ENCODE peak calls at places on chromosomes 3 and 15, in six cellular contexts. P is neural progenitor cell, N is neural crest cell, L is thoracic aorta, C is GM06990, U is PC-3. H is an unnamed sample.

GRCh38 chr3:148551767-148552260 is 145.9 kb upstream of the AGTR1 start:
- DNase-seq in P (no peak), N (no peak), L (no peak), C (no peak), U (no peak), H (no peak)

GRCh38 chr15:32767236-32767635 is 49.4 kb downstream of the GREM1 start:
- DNase-seq in P (no peak), N (no peak), L (no peak), C (no peak), U (no peak), H (no peak)

GRCh38 chr3:54358327-54358726 is 236.0 kb downstream of the CACNA2D3 start:
- DNase-seq in P (no peak), N (no peak), L (no peak), C (no peak), U (no peak), H (no peak)

GRCh38 chr15:39181901-39182300 is 399.0 kb upstream of the THBS1 start:
- DNase-seq in P (no peak), N (no peak), L (no peak), C (no peak), U (peak; percentile 57), H (no peak)

GRCh38 chr3:45041666-45042065 is 15.6 kb downstream of the CLEC3B start:
- DNase-seq in P (no peak), N (no peak), L (no peak), C (no peak), U (no peak), H (no peak)

GRCh38 chr3:83426311-83426710 is 1532.5 kb upstream of the CADM2 start:
- DNase-seq in P (no peak), N (no peak), L (no peak), C (no peak), U (peak; percentile 33), H (no peak)

GRCh38 chr15:28881170-28881569 is 4.6 kb upstream of the APBA2 start:
- DNase-seq in P (no peak), N (no peak), L (no peak), C (no peak), U (peak; percentile 26), H (no peak)

GRCh38 chr3:38039101-38039898 is at the start of gene DLEC1:
- DNase-seq in P (peak; percentile 92), N (peak; percentile 52), L (no peak), C (peak; percentile 76), U (no peak), H (peak; percentile 87)

GRCh38 chr3:138817685-138818084 is 17.0 kb downstream of the PIK3CB start:
- DNase-seq in P (no peak), N (no peak), L (no peak), C (no peak), U (no peak), H (no peak)

GRCh38 chr3:77296527-77296926 is 256.6 kb downstream of the ROBO2 start:
- DNase-seq in P (no peak), N (no peak), L (no peak), C (no peak), U (peak; percentile 49), H (no peak)

GRCh38 chr3:25429960-25430941 is 2.2 kb downstream of the RARB start:
- DNase-seq in P (no peak), N (no peak), L (no peak), C (no peak), U (no peak), H (no peak)

GRCh38 chr3:184176377-184177330 is 2.0 kb downstream of the AP2M1 start:
- DNase-seq in P (peak; percentile 96), N (peak; percentile 40), L (peak; percentile 57), C (no peak), U (peak; percentile 81), H (peak; percentile 94)

GRCh38 chr15:58506787-58507671 is 75.2 kb downstream of the LIPC start:
- DNase-seq in P (no peak), N (no peak), L (no peak), C (no peak), U (no peak), H (no peak)

GRCh38 chr15:23532019-23532418 is 33.5 kb upstream of the MKRN3 start:
- DNase-seq in P (no peak), N (no peak), L (no peak), C (no peak), U (peak; percentile 39), H (no peak)

GRCh38 chr3:47534021-47534454 is 20.5 kb upstream of the ELP6 start:
- DNase-seq in P (no peak), N (no peak), L (no peak), C (no peak), U (no peak), H (no peak)

GRCh38 chr3:182490601-182491485 is 302.5 kb upstream of the ATP11B start:
- DNase-seq in P (peak; percentile 64), N (no peak), L (no peak), C (no peak), U (peak; percentile 66), H (no peak)

GRCh38 chr15:38885001-38885400 is 320.4 kb upstream of the RASGRP1 start:
- DNase-seq in P (no peak), N (no peak), L (no peak), C (no peak), U (no peak), H (no peak)

GRCh38 chr3:155753038-155753647 is 8.3 kb upstream of the PLCH1 start:
- DNase-seq in P (peak; percentile 54), N (no peak), L (no peak), C (no peak), U (peak; percentile 67), H (no peak)

GRCh38 chr15:34724486-34724885 is 30.3 kb downstream of the GJD2 start:
- DNase-seq in P (no peak), N (no peak), L (no peak), C (no peak), U (no peak), H (no peak)

GRCh38 chr3:110381992-110382391 is 689.6 kb upstream of the NECTIN3 start:
- DNase-seq in P (no peak), N (no peak), L (no peak), C (no peak), U (peak; percentile 27), H (no peak)

DNA sequence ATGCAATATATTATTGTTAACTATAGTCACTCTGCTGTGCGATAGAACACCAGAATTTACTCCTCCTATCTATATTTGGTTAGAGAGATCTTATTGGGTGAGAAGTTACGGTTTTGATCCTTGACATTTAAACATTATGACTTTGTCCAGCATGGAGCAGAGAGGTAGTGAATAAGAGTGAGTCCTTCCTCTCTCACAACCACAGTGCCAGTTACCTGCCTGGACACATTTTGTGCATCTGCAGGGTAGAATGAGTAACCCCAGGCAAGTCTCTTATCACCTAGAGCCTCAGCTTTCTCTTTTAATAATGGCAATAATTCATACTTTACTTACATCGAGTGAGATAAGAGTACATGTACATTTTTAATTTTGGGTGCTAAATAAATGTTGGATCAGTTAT is 24.1 kb downstream of the KAT2B start:
- DNase-seq in P (no peak), N (no peak), L (no peak), C (no peak), U (no peak), H (no peak)
- TF ChIP-seq CTCF in P (no peak), N (no peak), L (no peak), C (no peak), U (no peak), H (no peak)

GRCh38 chr3:46449755-46450552 is 14.8 kb downstream of the LTF start:
- DNase-seq in P (peak; percentile 25), N (no peak), L (no peak), C (no peak), U (peak; percentile 43), H (peak; percentile 47)
- TF ChIP-seq CTCF in P (peak; percentile 67), N (peak; percentile 63), L (no peak), C (peak; percentile 82), U (peak; percentile 82), H (peak; percentile 84)

DNA sequence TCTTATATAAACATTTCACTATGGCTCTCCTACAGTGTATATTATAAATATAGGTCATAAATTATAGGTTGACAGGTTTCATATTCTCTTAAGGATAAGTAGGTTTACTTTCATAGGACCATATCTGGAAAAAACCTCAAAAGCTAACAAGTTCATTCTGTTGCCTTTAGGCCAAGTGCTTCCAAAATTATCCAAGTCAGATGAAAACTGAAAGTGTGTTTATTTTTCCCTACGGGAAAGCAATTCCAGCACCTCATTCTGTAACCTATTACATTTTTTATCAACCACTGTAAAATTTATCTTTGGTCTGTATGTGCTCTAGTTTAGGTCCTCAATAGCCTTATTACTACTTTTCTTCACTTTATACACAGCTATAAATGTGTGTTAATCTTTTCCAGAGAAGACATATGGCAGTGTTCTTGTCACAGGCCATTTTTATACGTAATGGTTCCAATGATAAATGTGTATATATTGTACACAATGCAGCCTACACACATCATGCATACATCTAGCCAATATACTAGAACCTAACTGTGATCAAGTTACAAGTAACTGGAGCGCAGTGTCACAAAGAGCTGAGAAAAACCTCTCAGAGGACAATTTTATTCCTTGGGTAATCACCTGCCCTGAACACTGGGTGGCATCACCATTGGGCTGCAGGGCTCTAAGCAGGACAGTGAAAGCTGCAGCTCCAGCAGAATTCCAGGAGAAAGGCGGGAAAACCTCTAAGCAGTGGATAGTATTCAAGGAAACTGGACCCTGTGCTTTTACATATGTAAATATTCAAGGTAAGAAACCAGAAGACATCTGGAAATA is 251.3 kb downstream of the CTNNB1 start:
- DNase-seq in P (peak; percentile 47), N (no peak), L (no peak), C (no peak), U (peak; percentile 44), H (no peak)
- TF ChIP-seq CTCF in P (peak; percentile 48), N (peak; percentile 22), L (no peak), C (no peak), U (peak; percentile 55), H (peak; percentile 58)

GRCh38 chr3:112086857-112087524 is 802 bp downstream of the C3orf52 start:
- DNase-seq in P (no peak), N (no peak), L (no peak), C (no peak), U (peak; percentile 82), H (no peak)

GRCh38 chr3:112084980-112085697 is 1.1 kb upstream of the C3orf52 start:
- DNase-seq in P (no peak), N (no peak), L (no peak), C (no peak), U (peak; percentile 49), H (no peak)

GRCh38 chr3:112088944-112089343 is 2.8 kb downstream of the C3orf52 start:
- DNase-seq in P (no peak), N (no peak), L (no peak), C (no peak), U (no peak), H (no peak)

GRCh38 chr3:112087746-112088145 is 1.6 kb downstream of the C3orf52 start:
- DNase-seq in P (no peak), N (no peak), L (no peak), C (no peak), U (no peak), H (no peak)

DNA sequence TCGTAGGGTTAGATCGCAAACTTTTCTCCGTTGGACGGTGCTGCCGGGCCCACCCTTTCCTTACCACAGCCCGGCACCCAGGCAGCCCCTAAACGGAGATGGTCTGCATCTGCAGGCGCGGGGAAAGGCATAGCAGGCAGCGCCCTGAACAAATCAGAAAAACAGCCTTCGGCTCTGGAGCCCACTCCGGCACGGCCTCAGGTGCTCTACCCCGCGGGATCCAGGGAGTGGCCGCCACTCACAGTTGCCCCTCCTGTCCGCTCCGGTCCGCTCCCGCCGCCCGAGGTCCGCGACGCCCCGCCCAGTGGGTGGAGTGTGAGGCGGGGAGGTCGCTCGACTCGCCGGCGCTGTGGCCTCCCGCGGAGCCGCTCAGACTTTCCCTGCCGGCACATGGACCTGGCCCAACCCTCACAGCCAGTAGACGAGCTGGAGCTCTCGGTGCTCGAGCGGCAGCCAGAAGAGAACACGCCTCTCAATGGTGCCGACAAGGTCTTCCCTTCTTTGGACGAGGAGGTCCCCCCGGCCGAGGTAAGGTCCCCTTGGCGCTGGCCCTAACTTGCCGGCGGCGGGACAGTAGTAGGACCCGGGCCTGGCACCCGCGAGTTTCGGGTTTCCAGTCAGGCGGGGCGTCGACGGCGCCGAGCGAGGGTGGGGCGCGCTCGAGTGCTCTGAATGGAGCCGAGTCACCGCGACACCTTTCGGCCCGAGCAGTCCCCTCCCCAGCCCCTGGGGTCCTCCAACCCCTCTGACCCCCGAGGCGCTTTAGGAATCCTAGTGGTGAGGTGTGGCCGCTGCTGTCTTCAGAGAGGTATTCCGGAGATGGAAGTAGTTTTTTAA is at the start of gene C3orf52:
- DNase-seq in P (peak; percentile 93), N (peak; percentile 74), L (no peak), C (peak; percentile 66), U (peak; percentile 91), H (peak; percentile 95)
- TF ChIP-seq CTCF in P (peak; percentile 34), N (peak; percentile 47), L (no peak), C (no peak), U (no peak), H (peak; percentile 44)